ENCODE peak calls at places on chromosome X, in seven cellular contexts. V, Y, J, T, U, A and G are unnamed samples.

GRCh38 chrX:9866633-9867032 is 80.4 kb downstream of the SHROOM2 start:
- DNase-seq in V (no peak), Y (no peak), J (no peak), T (peak; percentile 59), U (no peak), A (no peak), G (peak; percentile 47)

GRCh38 chrX:48802089-48802812 is 384 bp downstream of the HDAC6 start:
- DNase-seq in V (peak; percentile 65), Y (peak; percentile 93), J (peak; percentile 44), T (peak; percentile 81), U (peak; percentile 89), A (peak; percentile 85), G (peak; percentile 93)

GRCh38 chrX:15909605-15910004 is 55.0 kb upstream of the AP1S2 start:
- DNase-seq in V (no peak), Y (no peak), J (no peak), T (no peak), U (no peak), A (no peak), G (no peak)

GRCh38 chrX:40282901-40283674 is 185.3 kb upstream of the BCOR start:
- DNase-seq in V (no peak), Y (no peak), J (no peak), T (no peak), U (no peak), A (no peak), G (no peak)

GRCh38 chrX:23699636-23700194 is 32.4 kb downstream of the PRDX4 start:
- DNase-seq in V (peak; percentile 3), Y (no peak), J (no peak), T (peak; percentile 48), U (no peak), A (no peak), G (no peak)

GRCh38 chrX:617401-617800 is 13.2 kb upstream of the SHOX start:
- DNase-seq in V (no peak), Y (no peak), J (no peak), T (no peak), U (no peak), A (no peak), G (no peak)

GRCh38 chrX:153685751-153686676 is 1.7 kb upstream of the SLC6A8 start:
- DNase-seq in V (no peak), Y (no peak), J (no peak), T (no peak), U (no peak), A (no peak), G (no peak)

GRCh38 chrX:7889138-7889537 is 38.1 kb downstream of the PNPLA4 start:
- DNase-seq in V (no peak), Y (no peak), J (peak; percentile 11), T (no peak), U (no peak), A (no peak), G (no peak)

GRCh38 chrX:7746861-7747260 is 96.1 kb upstream of the VCX start:
- DNase-seq in V (no peak), Y (no peak), J (no peak), T (peak; percentile 1), U (no peak), A (peak; percentile 6), G (no peak)

GRCh38 chrX:39857780-39858179 is 240.0 kb downstream of the BCOR start:
- DNase-seq in V (no peak), Y (no peak), J (no peak), T (no peak), U (no peak), A (no peak), G (no peak)

GRCh38 chrX:23513121-23513520 is 154.2 kb upstream of the PRDX4 start:
- DNase-seq in V (no peak), Y (no peak), J (no peak), T (no peak), U (no peak), A (peak; percentile 9), G (no peak)

GRCh38 chrX:55818673-55819375 is 101.3 kb downstream of the RRAGB start:
- DNase-seq in V (no peak), Y (no peak), J (no peak), T (no peak), U (no peak), A (no peak), G (peak; percentile 43)

GRCh38 chrX:47628980-47629379 is 750 bp downstream of the CFP start:
- DNase-seq in V (no peak), Y (no peak), J (no peak), T (no peak), U (no peak), A (no peak), G (peak; percentile 62)

GRCh38 chrX:18792828-18793227 is 85.4 kb downstream of the PPEF1 start:
- DNase-seq in V (no peak), Y (no peak), J (no peak), T (no peak), U (no peak), A (no peak), G (no peak)

GRCh38 chrX:149829751-149830191 is 48.0 kb downstream of the MAGEA9 start:
- DNase-seq in V (no peak), Y (no peak), J (no peak), T (peak; percentile 8), U (no peak), A (peak; percentile 91), G (no peak)

GRCh38 chrX:131032646-131033230 is 25.4 kb upstream of the ARHGAP36 start:
- DNase-seq in V (no peak), Y (no peak), J (no peak), T (no peak), U (no peak), A (no peak), G (no peak)

GRCh38 chrX:150310881-150311280 is 52.2 kb upstream of the MAMLD1 start:
- DNase-seq in V (no peak), Y (no peak), J (no peak), T (no peak), U (no peak), A (no peak), G (no peak)

GRCh38 chrX:13043138-13043537 is 1.3 kb downstream of the FAM9C start:
- DNase-seq in V (no peak), Y (no peak), J (no peak), T (no peak), U (no peak), A (no peak), G (no peak)

GRCh38 chrX:87409113-87409841 is 108.3 kb upstream of the KLHL4 start:
- DNase-seq in V (no peak), Y (no peak), J (no peak), T (peak; percentile 95), U (no peak), A (peak; percentile 97), G (peak; percentile 22)

GRCh38 chrX:16114640-16115039 is 8.7 kb upstream of the GRPR start:
- DNase-seq in V (no peak), Y (no peak), J (no peak), T (peak; percentile 28), U (no peak), A (peak; percentile 32), G (no peak)

GRCh38 chrX:151723156-151723760 is 7.4 kb downstream of the FATE1 start:
- DNase-seq in V (peak; percentile 16), Y (no peak), J (no peak), T (no peak), U (no peak), A (no peak), G (no peak)

GRCh38 chrX:118228041-118228440 is 111.4 kb upstream of the KLHL13 start:
- DNase-seq in V (no peak), Y (no peak), J (no peak), T (peak; percentile 6), U (no peak), A (no peak), G (no peak)

GRCh38 chrX:65034292-65034640 is 58.0 kb upstream of the ZC4H2 start:
- DNase-seq in V (no peak), Y (no peak), J (peak; percentile 8), T (no peak), U (no peak), A (peak; percentile 12), G (no peak)

GRCh38 chrX:51893931-51894696 is 691 bp downstream of the MAGED1 start:
- DNase-seq in V (peak; percentile 5), Y (no peak), J (no peak), T (peak; percentile 41), U (peak; percentile 69), A (no peak), G (peak; percentile 12)

GRCh38 chrX:41014776-41015175 is 70.5 kb upstream of the USP9X start:
- DNase-seq in V (no peak), Y (no peak), J (no peak), T (peak; percentile 44), U (no peak), A (peak; percentile 40), G (no peak)

GRCh38 chrX:123173833-123174232 is 10.2 kb upstream of the GRIA3 start:
- DNase-seq in V (no peak), Y (no peak), J (peak; percentile 10), T (no peak), U (no peak), A (peak; percentile 32), G (no peak)

GRCh38 chrX:49876750-49877149 is 2.5 kb upstream of the USP27X start:
- DNase-seq in V (peak; percentile 17), Y (peak; percentile 61), J (peak; percentile 18), T (peak; percentile 42), U (peak; percentile 51), A (peak; percentile 39), G (peak; percentile 50)

GRCh38 chrX:154486052-154486395 is 391 bp downstream of the UBL4A start:
- DNase-seq in V (no peak), Y (no peak), J (no peak), T (no peak), U (peak; percentile 34), A (peak; percentile 12), G (no peak)

GRCh38 chrX:132292753-132293152 is 73.5 kb upstream of the RAP2C start:
- DNase-seq in V (peak; percentile 9), Y (peak; percentile 42), J (peak; percentile 36), T (peak; percentile 71), U (no peak), A (peak; percentile 59), G (peak; percentile 33)